ENCODE peak calls at places on chromosomes 12 and 14, in five cellular contexts. V, I, N, W and O are unnamed samples.

GRCh38 chr12:124829008-124829707 is 34.5 kb downstream of the SCARB1 start:
- DNase-seq in V (no peak), I (no peak), N (peak; percentile 85), W (no peak), O (no peak)

GRCh38 chr12:64461634-64462414 is 9.9 kb downstream of the TBK1 start:
- DNase-seq in V (no peak), I (no peak), N (peak; percentile 78), W (no peak), O (peak; percentile 36)

GRCh38 chr12:107042801-107043200 is 50.5 kb downstream of the CRY1 start:
- DNase-seq in V (no peak), I (no peak), N (no peak), W (no peak), O (no peak)

GRCh38 chr14:38127356-38127755 is 80.3 kb upstream of the SSTR1 start:
- DNase-seq in V (no peak), I (no peak), N (no peak), W (no peak), O (no peak)

GRCh38 chr12:130097798-130098255 is 64.4 kb upstream of the FZD10 start:
- DNase-seq in V (no peak), I (no peak), N (no peak), W (no peak), O (no peak)

GRCh38 chr12:110613771-110614684 is at the start of gene TCTN1:
- DNase-seq in V (peak; percentile 98), I (peak; percentile 93), N (peak; percentile 91), W (peak; percentile 99), O (peak; percentile 98)

GRCh38 chr14:56334458-56334857 is 216.2 kb downstream of the PELI2 start:
- DNase-seq in V (no peak), I (no peak), N (peak; percentile 49), W (no peak), O (no peak)

GRCh38 chr12:117567644-117568043 is 206.2 kb upstream of the NOS1 start:
- DNase-seq in V (no peak), I (no peak), N (no peak), W (no peak), O (no peak)

GRCh38 chr14:102683399-102684275 is 91.2 kb downstream of the RCOR1 start:
- DNase-seq in V (no peak), I (peak; percentile 13), N (no peak), W (no peak), O (peak; percentile 25)

GRCh38 chr14:73242274-73242960 is 5.1 kb downstream of the PAPLN start:
- DNase-seq in V (no peak), I (no peak), N (no peak), W (no peak), O (no peak)

GRCh38 chr12:39541471-39541870 is 78.1 kb downstream of the ABCD2 start:
- DNase-seq in V (no peak), I (no peak), N (no peak), W (no peak), O (no peak)

GRCh38 chr14:61620130-61620946 is 75.0 kb upstream of the HIF1A start:
- DNase-seq in V (no peak), I (no peak), N (peak; percentile 89), W (no peak), O (no peak)

GRCh38 chr12:55629058-55629841 is 7.4 kb upstream of the OR10P1 start:
- DNase-seq in V (no peak), I (no peak), N (no peak), W (no peak), O (no peak)

GRCh38 chr12:1611775-1612174 is 17.3 kb upstream of the WNT5B start:
- DNase-seq in V (no peak), I (no peak), N (peak; percentile 95), W (no peak), O (no peak)

DNA sequence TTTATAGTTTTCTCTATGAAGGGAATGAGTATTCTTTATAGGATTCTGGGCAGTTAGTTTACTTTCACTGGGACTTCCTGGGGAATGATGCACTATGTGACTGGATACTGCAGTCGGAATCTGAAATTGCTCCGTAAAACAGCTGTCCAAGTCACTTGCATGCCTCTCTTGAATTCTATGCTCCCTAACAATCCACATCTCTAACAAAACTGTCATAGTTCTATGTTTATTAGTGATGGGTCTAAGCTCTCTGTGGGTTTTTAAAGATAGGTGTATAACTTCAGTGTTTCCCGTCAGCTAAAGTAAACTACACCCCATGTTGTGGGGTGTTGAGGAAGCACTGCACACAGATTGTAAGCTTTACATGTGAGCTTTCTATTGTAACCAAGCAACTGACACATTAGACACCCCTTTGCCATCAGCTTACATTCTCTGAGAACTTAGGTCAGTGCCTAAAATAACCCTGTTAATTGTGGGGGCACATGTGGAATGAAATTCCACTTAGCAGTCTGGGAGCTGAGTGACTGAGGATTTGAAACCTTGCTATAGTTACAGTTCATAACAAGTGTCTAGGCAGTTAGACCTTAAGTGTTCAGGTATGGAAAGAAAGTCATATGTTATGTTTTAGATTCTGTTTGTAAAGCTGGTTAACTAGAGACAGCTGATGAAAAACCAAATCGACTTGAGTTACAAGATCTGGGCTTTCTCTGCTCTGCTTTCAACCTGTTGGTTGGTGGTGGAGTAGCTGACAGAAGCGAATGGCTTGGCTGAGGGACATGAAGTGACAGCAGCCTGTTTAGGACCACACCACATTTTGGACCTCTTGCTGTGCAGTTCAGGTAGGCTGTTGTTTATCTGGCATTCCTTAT is 165.7 kb downstream of the AKAP6 start:
- DNase-seq in V (no peak), I (no peak), N (peak; percentile 67), W (no peak), O (no peak)
- TF ChIP-seq CTCF in V (no peak), I (no peak), N (no peak), W (no peak), O (no peak)

GRCh38 chr14:54881761-54882401 is 20.7 kb downstream of the GCH1 start:
- DNase-seq in V (no peak), I (no peak), N (peak; percentile 35), W (peak; percentile 18), O (no peak)

GRCh38 chr14:54882521-54882920 is 20.1 kb downstream of the GCH1 start:
- DNase-seq in V (no peak), I (no peak), N (no peak), W (peak; percentile 3), O (no peak)

GRCh38 chr14:54877703-54878021 is 25.0 kb downstream of the GCH1 start:
- DNase-seq in V (no peak), I (no peak), N (no peak), W (no peak), O (no peak)

GRCh38 chr14:54877015-54877702 is 25.5 kb downstream of the GCH1 start:
- DNase-seq in V (no peak), I (no peak), N (peak; percentile 10), W (no peak), O (no peak)

DNA sequence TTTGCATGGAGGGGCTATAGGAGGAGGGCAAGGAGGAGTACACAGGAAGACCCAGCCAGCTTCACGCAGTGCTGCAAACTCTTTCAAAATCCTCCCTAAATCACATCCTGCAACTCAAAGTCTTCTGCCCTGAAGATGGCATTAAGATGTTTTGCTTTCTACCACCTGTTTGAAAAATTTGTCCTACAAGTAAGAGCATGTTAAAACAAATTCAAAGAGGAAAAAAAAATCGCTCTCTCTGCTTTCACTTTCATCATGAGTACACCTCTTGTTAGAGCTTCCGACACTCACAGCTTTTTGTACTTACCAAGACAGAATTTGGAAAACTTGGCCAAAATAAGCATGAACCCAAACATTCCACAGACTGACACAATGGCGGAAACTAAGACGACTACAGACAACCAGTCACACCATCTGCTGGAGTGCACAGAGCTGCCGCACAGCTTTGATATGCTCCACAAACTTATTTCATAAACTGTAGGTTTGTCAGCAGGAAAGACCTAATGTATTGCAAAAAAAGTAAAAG is 21.3 kb downstream of the GCH1 start:
- DNase-seq in V (no peak), I (no peak), N (peak; percentile 46), W (peak; percentile 74), O (no peak)
- TF ChIP-seq CTCF in V (no peak), I (no peak), N (no peak), W (no peak), O (no peak)

GRCh38 chr12:131833896-131834641 is 5.9 kb downstream of the MMP17 start:
- DNase-seq in V (no peak), I (no peak), N (peak; percentile 37), W (no peak), O (no peak)
- TF ChIP-seq CTCF in V (peak; percentile 4), I (no peak), N (peak; percentile 49), W (no peak), O (peak; percentile 22)

GRCh38 chr14:99822800-99823455 is 29.7 kb downstream of the EML1 start:
- DNase-seq in V (no peak), I (no peak), N (no peak), W (peak; percentile 85), O (no peak)
- TF ChIP-seq CTCF in V (no peak), I (no peak), N (no peak), W (no peak), O (no peak)

DNA sequence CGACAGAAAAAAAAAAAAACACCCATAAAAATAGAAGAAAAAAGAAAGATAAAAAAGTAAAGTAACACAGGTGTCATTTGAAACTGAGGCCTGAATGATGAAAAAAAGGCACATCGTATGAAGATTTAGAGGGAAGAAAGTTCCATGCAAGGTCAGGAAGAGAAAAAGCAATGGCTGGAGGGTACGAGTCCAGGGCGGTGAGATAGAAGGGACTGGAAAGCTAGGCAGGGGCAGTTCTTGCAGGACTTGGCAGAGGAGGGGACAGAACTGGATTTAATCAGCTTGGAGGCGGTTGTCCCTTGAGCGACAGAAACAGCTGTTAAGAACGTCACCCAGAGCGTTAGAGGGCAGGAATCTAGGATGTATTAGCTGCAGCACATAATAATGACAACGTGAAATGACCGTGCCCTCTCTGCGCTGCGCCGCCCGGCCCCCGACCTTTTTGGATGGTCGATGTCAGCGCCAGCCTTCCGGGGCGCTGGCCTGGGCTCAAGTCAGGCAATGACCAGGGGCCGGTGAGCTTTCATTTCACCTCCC is 559 bp upstream of the TMEM120B start:
- DNase-seq in V (peak; percentile 50), I (peak; percentile 51), N (no peak), W (peak; percentile 87), O (peak; percentile 47)
- TF ChIP-seq CTCF in V (no peak), I (no peak), N (no peak), W (no peak), O (no peak)

GRCh38 chr14:88872976-88873375 is 48.5 kb downstream of the TTC8 start:
- DNase-seq in V (no peak), I (no peak), N (no peak), W (no peak), O (no peak)

GRCh38 chr14:88870777-88871176 is 46.3 kb downstream of the TTC8 start:
- DNase-seq in V (no peak), I (no peak), N (no peak), W (no peak), O (no peak)

GRCh38 chr14:88866305-88866704 is 41.9 kb downstream of the TTC8 start:
- DNase-seq in V (no peak), I (no peak), N (peak; percentile 75), W (no peak), O (no peak)

GRCh38 chr14:88871429-88871828 is 47.0 kb downstream of the TTC8 start:
- DNase-seq in V (no peak), I (no peak), N (no peak), W (no peak), O (no peak)

DNA sequence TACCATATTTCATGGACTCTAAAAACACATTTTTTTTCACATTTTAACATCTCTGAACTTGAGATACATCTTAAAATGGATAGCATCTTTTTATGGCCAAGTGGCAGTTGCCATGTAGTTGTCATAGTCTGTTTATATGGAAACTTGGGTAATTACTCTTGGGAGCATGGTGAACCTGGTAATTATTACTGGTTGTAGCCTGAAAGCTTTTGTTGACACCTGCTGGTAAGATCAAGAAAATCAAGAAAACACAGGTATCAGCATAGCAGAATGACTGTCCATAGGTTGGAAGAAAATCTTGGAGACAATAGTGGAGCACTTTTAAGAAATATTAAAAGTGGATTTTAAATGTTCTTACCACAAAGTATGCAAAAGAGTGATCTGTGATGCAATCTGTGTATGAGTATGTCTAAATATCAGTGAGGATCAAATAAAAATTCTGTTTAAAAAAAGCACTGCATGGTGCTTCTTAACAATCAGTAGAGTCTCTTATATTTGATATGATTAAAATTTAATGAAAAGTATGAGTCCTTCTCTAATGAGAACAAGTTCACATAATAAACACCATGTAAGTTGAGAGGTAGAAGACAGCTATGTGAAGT is 44.2 kb downstream of the TTC8 start:
- DNase-seq in V (no peak), I (no peak), N (peak; percentile 23), W (no peak), O (no peak)
- TF ChIP-seq CTCF in V (peak; percentile 22), I (peak; percentile 12), N (peak; percentile 29), W (no peak), O (peak; percentile 24)